ENCODE peak calls at places on chromosomes 6 and 20, in four cellular contexts. J is heart left ventricle; M is lower lobe of right lung; V is CD8-positive, alpha-beta T cell. W is an unnamed sample.

GRCh38 chr6:43491750-43492661 is 14.6 kb downstream of the TJAP1 start:
- DNase-seq in J (peak; percentile 85), M (peak; percentile 73), V (no peak), W (no peak)

GRCh38 chr20:20476504-20476903 is 108.6 kb downstream of the INSM1 start:
- DNase-seq in J (no peak), M (no peak), V (no peak), W (no peak)

GRCh38 chr6:73923899-73924485 is 228.0 kb downstream of the CD109 start:
- DNase-seq in J (peak; percentile 46), M (no peak), V (no peak), W (no peak)

GRCh38 chr6:144469144-144469575 is 184.0 kb downstream of the UTRN start:
- DNase-seq in J (no peak), M (no peak), V (no peak), W (no peak)

GRCh38 chr6:147161974-147162495 is 42.2 kb upstream of the STXBP5 start:
- DNase-seq in J (no peak), M (no peak), V (no peak), W (no peak)

GRCh38 chr20:38196592-38196991 is 31.5 kb upstream of the TGM2 start:
- DNase-seq in J (peak; percentile 69), M (peak; percentile 76), V (no peak), W (no peak)

GRCh38 chr20:50245561-50246366 is 55.1 kb downstream of the CEBPB start:
- DNase-seq in J (no peak), M (no peak), V (no peak), W (no peak)

GRCh38 chr6:121830759-121831158 is 395.3 kb downstream of the GJA1 start:
- DNase-seq in J (no peak), M (no peak), V (no peak), W (no peak)

GRCh38 chr20:55143605-55144004 is 668.2 kb downstream of the DOK5 start:
- DNase-seq in J (no peak), M (no peak), V (no peak), W (no peak)

GRCh38 chr6:139931746-139932145 is 557.3 kb upstream of the CITED2 start:
- DNase-seq in J (no peak), M (no peak), V (no peak), W (no peak)

GRCh38 chr20:34706022-34706875 is 2.1 kb downstream of the TP53INP2 start:
- DNase-seq in J (no peak), M (no peak), V (no peak), W (no peak)

GRCh38 chr6:10460096-10460495 is 45.2 kb upstream of the TFAP2A start:
- DNase-seq in J (no peak), M (no peak), V (no peak), W (no peak)

GRCh38 chr6:150325093-150325772 is 43.6 kb upstream of the IYD start:
- DNase-seq in J (no peak), M (no peak), V (no peak), W (no peak)

GRCh38 chr6:89375427-89375868 is 22.9 kb upstream of the UBE2J1 start:
- DNase-seq in J (peak; percentile 35), M (peak; percentile 88), V (peak; percentile 90), W (peak; percentile 64)

GRCh38 chr6:11772109-11772830 is 6.3 kb downstream of the ADTRP start:
- DNase-seq in J (no peak), M (no peak), V (no peak), W (no peak)

GRCh38 chr6:49052901-49053300 is 410.2 kb downstream of the MMUT start:
- DNase-seq in J (no peak), M (no peak), V (no peak), W (no peak)

GRCh38 chr6:38150681-38151296 is 331.3 kb downstream of the ZFAND3 start:
- DNase-seq in J (no peak), M (no peak), V (no peak), W (no peak)

GRCh38 chr6:31572041-31572911 is at the start of gene LTA:
- DNase-seq in J (no peak), M (no peak), V (peak; percentile 80), W (peak; percentile 77)

GRCh38 chr6:166619912-166620311 is 7.1 kb downstream of the RPS6KA2 start:
- DNase-seq in J (no peak), M (peak; percentile 64), V (no peak), W (no peak)

GRCh38 chr6:168979254-168979653 is 274.4 kb downstream of the THBS2 start:
- DNase-seq in J (no peak), M (no peak), V (no peak), W (no peak)

GRCh38 chr6:135087403-135087802 is 32.8 kb upstream of the HBS1L start:
- DNase-seq in J (no peak), M (no peak), V (peak; percentile 44), W (no peak)

GRCh38 chr6:113396644-113397201 is 460.4 kb upstream of the MARCKS start:
- DNase-seq in J (no peak), M (no peak), V (no peak), W (no peak)

GRCh38 chr20:43984587-43984986 is 69.9 kb downstream of the TOX2 start:
- DNase-seq in J (no peak), M (no peak), V (no peak), W (no peak)

GRCh38 chr20:48618052-48618451 is 209.7 kb downstream of the PREX1 start:
- DNase-seq in J (no peak), M (peak; percentile 41), V (no peak), W (no peak)

GRCh38 chr6:135094403-135094821 is 39.8 kb upstream of the HBS1L start:
- DNase-seq in J (no peak), M (no peak), V (peak; percentile 68), W (peak; percentile 66)

GRCh38 chr6:108937170-108937569 is 88.9 kb downstream of the ARMC2 start:
- DNase-seq in J (no peak), M (no peak), V (no peak), W (no peak)

GRCh38 chr6:56877922-56878321 is 77.0 kb upstream of the BEND6 start:
- DNase-seq in J (no peak), M (no peak), V (no peak), W (no peak)

GRCh38 chr20:57893364-57894001 is 183.7 kb upstream of the PMEPA1 start:
- DNase-seq in J (no peak), M (no peak), V (no peak), W (no peak)

GRCh38 chr6:10434235-10434634 is 19.4 kb upstream of the TFAP2A start:
- DNase-seq in J (no peak), M (no peak), V (no peak), W (no peak)

GRCh38 chr6:36029464-36029863 is 1.9 kb downstream of the MAPK14 start:
- DNase-seq in J (no peak), M (no peak), V (no peak), W (no peak)
- H3K4me1 ChIP-seq in J (peaks cover 8% of the 10 kb centered on the region), M (peaks cover 49% of the 10 kb centered on the region), V (peaks cover 32% of the 10 kb centered on the region), W (peaks cover 31% of the 10 kb centered on the region)

GRCh38 chr6:30321692-30322388 is 4.9 kb upstream of the TRIM39 start:
- DNase-seq in J (no peak), M (no peak), V (no peak), W (no peak)

GRCh38 chr6:30323806-30324205 is 2.9 kb upstream of the TRIM39 start:
- DNase-seq in J (no peak), M (no peak), V (no peak), W (no peak)

GRCh38 chr6:30325873-30326445 is 768 bp upstream of the TRIM39 start:
- DNase-seq in J (no peak), M (no peak), V (peak; percentile 76), W (peak; percentile 45)

GRCh38 chr6:30325150-30325872 is 1.4 kb upstream of the TRIM39 start:
- DNase-seq in J (peak; percentile 28), M (peak; percentile 58), V (peak; percentile 92), W (no peak)

DNA sequence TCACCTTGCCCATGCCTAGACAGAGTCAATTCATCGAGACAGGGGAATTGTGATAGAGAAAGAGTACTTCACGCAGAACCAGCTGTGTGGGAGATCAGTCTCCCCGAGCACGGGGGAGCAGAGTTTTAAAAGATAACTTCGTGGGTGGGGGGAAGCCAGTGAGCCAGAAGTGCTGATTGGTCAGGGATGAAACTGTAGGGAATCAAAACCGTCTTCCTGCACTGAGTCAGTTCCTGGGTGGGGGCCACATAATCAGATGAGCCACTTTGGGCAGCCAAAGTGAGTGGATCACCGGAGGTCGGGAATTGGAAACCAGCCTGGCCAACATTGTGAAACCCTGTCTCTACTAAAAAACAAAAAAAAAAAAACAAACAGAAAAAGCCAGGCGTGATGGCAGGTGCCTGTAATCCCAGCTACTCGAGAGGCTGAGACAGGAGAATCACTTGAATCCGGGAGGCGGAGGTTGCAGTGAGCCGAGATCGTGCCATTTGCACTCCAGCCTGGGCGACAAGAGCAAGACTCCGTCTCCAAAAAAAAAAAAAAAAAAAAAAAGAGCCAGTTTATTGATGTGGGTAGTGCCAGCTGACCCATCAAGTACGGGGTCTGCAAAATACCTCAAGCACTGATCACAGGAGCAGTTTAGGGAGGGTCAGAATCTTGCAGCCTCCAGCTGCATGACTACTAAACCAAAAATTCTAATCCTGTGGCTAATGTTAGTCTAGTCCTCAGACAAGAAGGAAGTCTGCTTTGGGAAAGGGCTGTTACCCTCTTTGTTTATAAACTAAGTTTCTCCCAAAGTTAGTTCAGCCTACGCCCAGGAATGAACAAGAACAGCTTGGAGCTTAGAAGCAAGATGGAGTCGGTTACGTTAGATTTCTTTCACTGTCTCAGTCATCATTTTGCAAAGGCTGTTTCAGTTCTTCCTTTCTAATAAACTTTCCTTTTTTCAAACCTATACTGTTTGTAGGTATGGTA is 3.9 kb upstream of the TRIM39 start:
- DNase-seq in J (no peak), M (no peak), V (no peak), W (no peak)
- H3K4me3 ChIP-seq in J (no peak overlapping the region), M (no peak overlapping the region), V (no peak overlapping the region), W (no peak overlapping the region)

DNA sequence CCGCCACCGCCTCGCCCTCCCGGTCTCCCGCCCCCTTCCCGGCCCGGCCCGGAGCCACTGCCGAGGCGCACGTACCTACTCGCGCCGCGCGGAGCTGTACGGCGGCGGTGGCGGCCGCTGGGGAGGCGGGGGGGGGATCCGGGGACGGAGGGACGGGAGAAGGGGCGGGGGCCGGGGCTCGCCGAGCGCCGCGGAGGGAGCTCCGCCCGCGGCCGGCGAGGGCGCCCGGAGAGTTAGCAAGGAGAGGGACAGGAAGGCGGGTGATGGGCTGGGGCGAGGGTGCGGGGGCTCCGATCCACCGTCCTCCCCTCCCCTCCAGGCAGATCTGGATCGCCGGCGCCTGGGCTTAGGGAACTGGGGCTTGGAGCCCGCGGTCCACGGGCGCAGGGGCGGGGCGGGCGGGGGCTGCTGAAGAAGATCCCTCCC is 548 bp upstream of the TMEM74B start:
- DNase-seq in J (no peak), M (no peak), V (no peak), W (no peak)
- H3K27me3 ChIP-seq in J (peaks cover 9% of the 10 kb centered on the region), M (peaks cover 16% of the 10 kb centered on the region), V (peaks cover 9% of the 10 kb centered on the region), W (peaks cover 3% of the 10 kb centered on the region)

GRCh38 chr6:157326979-157327378 is 3.7 kb upstream of the TMEM242 start:
- DNase-seq in J (no peak), M (no peak), V (no peak), W (no peak)

GRCh38 chr6:157330831-157331230 is 7.5 kb upstream of the TMEM242 start:
- DNase-seq in J (no peak), M (no peak), V (no peak), W (no peak)

GRCh38 chr6:157332813-157333212 is 9.5 kb upstream of the TMEM242 start:
- DNase-seq in J (no peak), M (no peak), V (no peak), W (no peak)

GRCh38 chr6:157328108-157328692 is 4.9 kb upstream of the TMEM242 start:
- DNase-seq in J (no peak), M (no peak), V (no peak), W (no peak)

DNA sequence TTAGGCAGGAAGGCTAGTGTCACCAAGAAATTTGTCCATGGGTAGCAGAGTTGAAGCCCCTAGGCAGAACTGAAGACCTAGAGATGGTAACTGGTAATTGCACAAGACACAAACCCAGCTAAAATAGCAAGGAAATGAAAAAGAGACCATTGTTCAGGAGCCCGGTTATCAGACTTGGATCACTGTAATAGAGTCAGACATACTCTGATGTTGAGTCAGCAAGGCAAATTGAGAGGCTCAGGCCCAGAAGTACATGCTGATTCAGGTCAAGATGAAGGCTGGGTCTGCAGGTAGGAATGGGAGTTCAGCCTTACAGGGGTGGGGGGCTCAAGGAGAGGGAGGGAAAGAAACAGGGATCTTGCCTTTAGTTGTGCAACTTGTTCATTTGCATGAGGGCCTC is 6.5 kb upstream of the TMEM242 start:
- DNase-seq in J (no peak), M (no peak), V (no peak), W (no peak)
- H3K4me1 ChIP-seq in J (no peaks in the 10 kb centered on the region), M (no peaks in the 10 kb centered on the region), V (no peaks in the 10 kb centered on the region), W (no peaks in the 10 kb centered on the region)